ENCODE peak calls at places on chromosomes 6 and 20, in five cellular contexts. X, N, W, L and Y are unnamed samples.

GRCh38 chr6:125546827-125547226 is 202.6 kb upstream of the HEY2 start:
- DNase-seq in X (no peak), W (peak), N (no peak), L (no peak), Y (no peak)

GRCh38 chr6:21769405-21769851 is 175.9 kb downstream of the SOX4 start:
- DNase-seq in W (peak), N (peak), L (no peak), X (no peak), Y (no peak)

GRCh38 chr6:36666726-36667591 is 11.6 kb upstream of the CDKN1A start:
- DNase-seq in N (peak), L (peak), W (peak), X (no peak), Y (peak)

GRCh38 chr6:7770111-7770510 is 44.2 kb downstream of the BMP6 start:
- DNase-seq in L (no peak), N (no peak), W (no peak), X (no peak), Y (no peak)

GRCh38 chr20:24783631-24784492 is 165.2 kb upstream of the CST7 start:
- DNase-seq in W (no peak), N (peak), L (peak), X (peak), Y (peak)

GRCh38 chr20:13788167-13788834 is 3.5 kb downstream of the NDUFAF5 start:
- DNase-seq in N (peak), W (peak), L (no peak), X (peak), Y (peak)

GRCh38 chr6:113414511-113414910 is 442.6 kb upstream of the MARCKS start:
- DNase-seq in N (no peak), W (peak), L (no peak), X (no peak), Y (no peak)

GRCh38 chr6:82144852-82145332 is 102.7 kb downstream of the IBTK start:
- DNase-seq in N (peak), W (peak), L (no peak), X (no peak), Y (no peak)

GRCh38 chr20:61161649-61162210 is 90.3 kb upstream of the CDH4 start:
- DNase-seq in W (peak), N (no peak), L (no peak), X (peak), Y (peak)

GRCh38 chr20:23200914-23201313 is 114.8 kb upstream of the CD93 start:
- DNase-seq in W (peak), N (peak), X (no peak), L (peak), Y (peak)

GRCh38 chr6:161143663-161144430 is 130.0 kb downstream of the AGPAT4 start:
- DNase-seq in W (no peak), N (no peak), X (no peak), L (no peak), Y (no peak)

GRCh38 chr6:108107102-108107501 is 32.6 kb upstream of the OSTM1 start:
- DNase-seq in L (no peak), W (no peak), N (no peak), X (no peak), Y (no peak)

GRCh38 chr6:157198425-157199279 is 124.7 kb downstream of the TMEM242 start:
- DNase-seq in L (no peak), N (no peak), W (peak), X (no peak), Y (no peak)
- H3K4me2 ChIP-seq in L (no peak), N (no peak), W (peak), X (no peak), Y (no peak)

GRCh38 chr6:163120223-163120622 is 294.3 kb upstream of the QKI start:
- DNase-seq in W (no peak), X (no peak), N (no peak), L (no peak), Y (no peak)

GRCh38 chr6:163126741-163127140 is 287.8 kb upstream of the QKI start:
- DNase-seq in X (no peak), N (no peak), L (no peak), W (no peak), Y (no peak)

GRCh38 chr6:163123098-163123497 is 291.4 kb upstream of the QKI start:
- DNase-seq in L (no peak), X (no peak), N (no peak), W (no peak), Y (no peak)

GRCh38 chr6:163118941-163119340 is 295.6 kb upstream of the QKI start:
- DNase-seq in L (no peak), X (no peak), N (no peak), W (no peak), Y (no peak)

DNA sequence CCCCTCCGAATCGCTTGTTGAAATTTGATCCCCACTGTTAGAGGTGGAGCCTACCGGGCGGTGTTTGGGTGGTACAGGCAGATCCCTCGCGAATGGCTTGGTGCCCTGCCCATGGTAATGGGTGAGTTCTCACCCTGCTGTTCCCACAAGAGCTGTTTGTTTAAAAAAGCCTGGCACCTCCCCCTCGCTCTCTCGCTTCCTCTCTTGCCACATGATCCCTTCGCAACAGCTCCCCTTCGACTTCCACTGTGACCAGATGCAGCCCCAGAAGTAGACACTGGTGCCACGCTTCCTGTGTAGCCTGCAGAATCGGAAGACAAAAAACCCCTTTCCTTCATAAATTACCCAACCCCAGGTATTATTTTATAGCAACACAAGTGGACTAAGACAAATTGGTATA is 292.2 kb upstream of the QKI start:
- DNase-seq in L (no peak), X (no peak), W (no peak), N (no peak), Y (no peak)
- H2AFZ ChIP-seq in L (no peak), X (no peak), W (no peak), N (no peak), Y (no peak)

GRCh38 chr20:59606566-59606965 is 2.2 kb downstream of the PHACTR3 start:
- DNase-seq in W (no peak), L (no peak), X (no peak), N (no peak), Y (no peak)

GRCh38 chr20:59608871-59609270 is 4.5 kb downstream of the PHACTR3 start:
- DNase-seq in X (no peak), N (no peak), W (no peak), L (no peak), Y (no peak)

GRCh38 chr20:59611286-59611685 is 6.9 kb downstream of the PHACTR3 start:
- DNase-seq in N (no peak), X (no peak), L (no peak), W (no peak), Y (no peak)

GRCh38 chr20:59605691-59606364 is 1.5 kb downstream of the PHACTR3 start:
- DNase-seq in N (peak), X (no peak), L (no peak), W (no peak), Y (no peak)

GRCh38 chr20:59608396-59608795 is 4.1 kb downstream of the PHACTR3 start:
- DNase-seq in N (no peak), W (no peak), L (no peak), X (no peak), Y (no peak)
- H3K4me2 ChIP-seq in N (no peak), W (no peak), L (no peak), X (no peak), Y (no peak)

GRCh38 chr6:43966806-43967575 is 160.3 kb downstream of the MRPL14 start:
- DNase-seq in X (no peak), N (no peak), L (peak), W (no peak), Y (no peak)

GRCh38 chr6:43964659-43965570 is 162.3 kb downstream of the MRPL14 start:
- DNase-seq in W (no peak), N (no peak), L (peak), X (no peak), Y (no peak)

GRCh38 chr6:43963877-43964658 is 163.2 kb downstream of the MRPL14 start:
- DNase-seq in L (peak), X (no peak), W (no peak), N (no peak), Y (no peak)

GRCh38 chr6:43966374-43966658 is 160.9 kb downstream of the MRPL14 start:
- DNase-seq in X (no peak), W (no peak), N (no peak), L (no peak), Y (no peak)

DNA sequence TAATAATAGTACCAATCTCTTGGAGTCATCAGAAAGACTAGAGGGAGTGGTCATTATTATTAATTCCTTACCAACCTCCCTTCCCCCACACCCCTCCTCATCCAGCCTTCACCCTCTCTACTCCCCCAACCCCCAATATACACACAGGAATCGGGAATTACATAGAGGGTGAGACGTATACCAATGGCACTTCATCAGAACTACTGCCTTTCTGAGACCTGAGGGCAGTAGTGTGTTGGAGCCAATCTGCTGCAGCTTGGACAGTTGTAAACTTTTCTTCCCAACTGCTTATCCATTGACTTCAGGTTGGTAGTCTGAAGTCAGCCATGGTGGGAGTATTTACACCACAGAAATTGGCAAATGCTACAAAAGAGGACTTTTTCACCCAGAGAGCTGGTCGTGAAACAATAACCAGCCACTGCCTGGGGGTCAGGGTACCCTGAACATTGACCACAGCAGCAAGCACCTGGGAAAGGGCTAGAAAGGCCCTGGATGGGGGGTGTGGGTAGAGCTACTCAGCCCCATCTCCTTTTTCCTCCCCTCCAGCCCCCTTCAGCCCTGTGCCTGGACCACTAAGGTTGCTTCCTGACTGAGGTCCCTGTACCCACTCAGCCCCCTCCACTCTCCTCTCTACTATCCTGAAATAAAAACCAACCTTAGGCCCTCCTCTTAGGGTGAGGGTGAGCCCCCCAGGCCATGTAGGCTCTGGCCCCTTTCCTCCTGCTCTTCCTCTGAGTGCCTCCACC is 161.5 kb downstream of the MRPL14 start:
- DNase-seq in N (no peak), L (peak), W (no peak), X (no peak), Y (no peak)
- H2AFZ ChIP-seq in N (no peak), L (no peak), W (no peak), X (no peak), Y (no peak)

DNA sequence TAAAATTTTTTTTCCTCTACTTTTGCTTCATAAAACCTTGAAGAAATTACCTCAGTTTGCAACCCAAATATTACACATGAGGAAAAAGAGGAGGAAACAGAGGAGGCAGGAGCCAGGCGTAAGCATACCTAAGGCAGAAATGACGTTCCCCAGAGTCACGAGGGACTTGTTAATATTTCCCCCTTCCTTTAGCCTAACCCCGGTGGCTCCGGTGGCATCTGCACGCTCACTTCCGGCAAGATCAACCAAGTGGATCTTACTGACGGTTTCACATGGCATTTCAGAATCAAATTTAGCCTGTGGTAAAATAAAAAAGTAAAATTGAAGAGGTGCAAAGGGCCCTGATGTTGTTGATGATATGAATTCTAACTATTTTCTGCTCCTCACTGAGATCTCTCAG is 67.4 kb downstream of the KIF16B start:
- DNase-seq in W (no peak), L (no peak), X (no peak), N (no peak), Y (peak)
- H3K4me2 ChIP-seq in W (no peak), L (no peak), X (no peak), N (no peak), Y (peak)